ENCODE peak calls at places on chromosome 16, in six cellular contexts. U is IMR-90, E is Peyer's patch, H is heart left ventricle, S is K562, Z is stomach. G is an unnamed sample.

GRCh38 chr16:83187404-83187803 is 560.6 kb downstream of the CDH13 start:
- DNase-seq in E (no peak), S (no peak), Z (no peak), H (no peak), U (peak), G (peak)

GRCh38 chr16:78689031-78689430 is 589.6 kb downstream of the WWOX start:
- DNase-seq in H (no peak), Z (no peak), E (no peak), S (no peak), U (peak), G (no peak)

GRCh38 chr16:79076039-79076767 is 524.3 kb downstream of the MAF start:
- DNase-seq in H (no peak), Z (no peak), S (no peak), E (no peak), U (no peak), G (no peak)

GRCh38 chr16:58197314-58198012 is 443 bp downstream of the CSNK2A2 start:
- DNase-seq in H (no peak), U (no peak), E (no peak), S (peak), Z (no peak), G (no peak)

GRCh38 chr16:77299395-77299794 is 100.2 kb downstream of the SYCE1L start:
- DNase-seq in U (no peak), E (no peak), S (no peak), Z (no peak), H (no peak), G (no peak)

GRCh38 chr16:7268182-7268581 is 64.5 kb upstream of the RBFOX1 start:
- DNase-seq in H (peak), Z (no peak), E (no peak), U (no peak), S (peak), G (peak)

GRCh38 chr16:18983565-18984424 is at the start of gene TMC7:
- DNase-seq in E (no peak), Z (peak), H (peak), U (peak), S (peak), G (peak)

GRCh38 chr16:1019234-1019933 is 37.8 kb downstream of the SOX8 start:
- DNase-seq in Z (no peak), S (no peak), H (peak), U (peak), E (no peak), G (peak)

GRCh38 chr16:27322858-27323780 is 9.3 kb downstream of the IL4R start:
- DNase-seq in U (no peak), Z (peak), H (no peak), S (no peak), E (no peak), G (no peak)

DNA sequence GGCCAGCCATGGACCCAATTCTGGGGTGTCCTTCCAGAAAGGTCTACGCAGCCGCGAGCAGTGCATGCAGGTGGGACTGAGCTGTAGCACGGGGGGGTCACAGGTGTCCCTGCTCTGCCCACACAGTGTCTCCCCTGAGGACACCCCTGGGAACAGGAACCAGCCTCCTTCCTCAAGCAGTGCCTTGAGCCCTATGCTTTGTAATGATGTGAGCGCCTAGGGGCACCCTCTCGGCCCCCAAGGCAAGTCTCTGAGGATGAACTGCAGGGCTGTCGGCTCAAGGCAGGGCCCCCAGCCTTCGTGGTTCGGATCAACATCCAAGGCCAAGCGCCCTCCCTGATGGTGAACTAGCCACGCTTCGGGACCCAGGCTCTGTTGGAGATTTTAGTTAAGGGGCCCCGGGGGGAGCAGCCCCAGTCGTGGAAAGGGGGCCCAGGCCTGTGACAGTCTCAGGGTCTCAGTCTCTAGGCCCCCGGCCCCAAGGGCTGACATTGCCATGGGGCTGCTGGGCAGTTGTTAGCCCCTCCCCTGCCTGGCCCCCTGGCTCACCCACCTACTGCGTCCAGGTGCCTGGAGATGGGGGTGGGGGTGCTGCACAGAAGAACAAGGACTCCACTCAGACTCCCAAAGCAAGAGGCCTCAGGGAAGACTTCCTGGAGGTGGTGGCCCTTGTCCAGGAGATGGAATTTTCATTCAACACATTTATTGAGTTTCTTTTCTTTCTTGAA is 2.3 kb downstream of the IL17C start:
- DNase-seq in H (no peak), Z (no peak), S (no peak), E (peak), U (no peak), G (no peak)
- TF ChIP-seq POLR2A in H (no peak), Z (no peak), S (no peak), E (no peak), U (no peak), G (no peak)

GRCh38 chr16:4362476-4363250 is 9.0 kb upstream of the VASN start:
- DNase-seq in Z (no peak), H (no peak), U (no peak), S (no peak), E (no peak), G (no peak)

GRCh38 chr16:4361944-4362311 is 9.7 kb upstream of the VASN start:
- DNase-seq in S (no peak), Z (no peak), U (no peak), H (no peak), E (no peak), G (no peak)

GRCh38 chr16:4360538-4361021 is 9.5 kb upstream of the PAM16 start:
- DNase-seq in H (no peak), S (peak), E (no peak), Z (no peak), U (no peak), G (no peak)

GRCh38 chr16:4359914-4360313 is 8.8 kb upstream of the PAM16 start:
- DNase-seq in E (no peak), H (no peak), U (no peak), S (no peak), Z (no peak), G (no peak)

GRCh38 chr16:4361033-4361943 is 10.2 kb upstream of the PAM16 start:
- DNase-seq in S (no peak), Z (no peak), E (no peak), U (no peak), H (no peak), G (no peak)
- TF ChIP-seq POLR2A in S (no peak), Z (no peak), E (no peak), U (no peak), H (no peak), G (no peak)

DNA sequence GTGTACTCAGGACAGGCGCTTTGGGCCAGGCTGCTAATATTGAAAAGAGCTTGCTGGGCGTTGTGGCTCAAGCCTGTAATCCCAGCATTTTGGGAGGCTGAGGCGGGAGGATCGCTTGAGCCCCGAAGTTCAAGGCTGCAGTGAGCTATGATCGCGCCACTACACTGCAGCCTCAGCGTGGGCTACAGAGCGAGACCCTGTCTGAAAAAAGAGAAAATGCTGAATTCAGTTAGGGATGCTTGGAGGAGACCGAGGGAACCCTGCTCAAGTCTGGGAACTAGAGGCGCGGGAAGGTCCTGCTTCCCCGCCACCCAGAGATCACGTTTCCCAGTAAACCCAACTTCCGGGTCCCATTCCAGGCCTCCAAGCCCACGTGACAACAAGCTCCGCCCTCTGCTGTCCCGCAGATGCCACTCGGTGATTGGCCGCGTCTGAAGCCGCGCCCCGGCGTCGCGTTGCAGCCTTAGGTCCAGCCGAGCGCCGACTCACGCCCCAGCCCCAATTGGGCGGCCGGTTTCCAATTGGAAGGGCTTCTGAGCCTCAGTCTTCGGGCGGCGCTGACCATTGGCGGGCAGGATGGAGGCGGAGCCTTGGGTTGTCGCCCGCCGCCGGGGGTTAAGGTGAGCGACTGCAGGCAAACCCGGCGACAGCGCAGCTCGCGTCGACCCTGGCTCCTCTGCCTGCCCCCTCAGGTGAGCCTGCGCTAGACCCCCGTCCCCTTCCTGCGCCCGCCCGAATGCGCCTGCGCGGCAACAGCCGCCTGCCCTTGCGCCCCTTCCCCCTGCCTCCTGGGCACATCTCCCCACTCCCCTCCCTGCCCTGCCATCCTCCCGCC is at the start of gene PHKG2:
- DNase-seq in Z (peak), E (peak), U (peak), S (peak), H (peak), G (peak)
- TF ChIP-seq POLR2A in Z (no peak), E (peak), U (peak), S (peak), H (peak), G (peak)

GRCh38 chr16:30526823-30527634 is 663 bp upstream of the ZNF768 start:
- DNase-seq in H (peak), Z (peak), S (peak), E (peak), U (peak), G (peak)
- TF ChIP-seq POLR2A in H (peak), Z (no peak), S (peak), E (peak), U (peak), G (no peak)

DNA sequence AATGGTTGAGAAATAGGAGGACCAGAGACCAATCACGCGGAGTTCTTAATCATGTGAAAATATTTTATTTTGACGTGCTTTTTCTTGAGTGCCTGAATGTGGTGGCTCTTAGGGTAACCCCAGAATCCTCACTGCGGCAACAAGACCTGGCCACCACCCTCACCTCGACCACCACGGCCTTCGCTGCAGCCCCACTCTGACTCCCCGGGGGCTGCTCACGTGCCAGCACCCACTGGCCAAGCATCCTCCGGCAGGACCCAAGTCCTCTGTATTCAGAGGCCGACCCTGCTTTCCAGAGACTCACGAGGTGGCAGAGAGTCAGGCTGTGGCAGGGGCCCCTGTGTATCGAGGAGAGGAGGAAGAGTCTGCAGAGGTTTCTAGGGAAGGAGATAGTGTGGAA is 81.3 kb downstream of the ZNF778 start:
- DNase-seq in U (no peak), S (no peak), H (no peak), Z (no peak), E (no peak), G (no peak)
- TF ChIP-seq POLR2A in U (no peak), S (no peak), H (no peak), Z (no peak), E (no peak), G (no peak)